ENCODE peak calls at places on chromosomes 13 and 19, in six cellular contexts. One of them, this sample, is unnamed.

GRCh38 chr13:96229356-96229755 is 139.4 kb downstream of the HS6ST3 start:
- DNase-seq in NCI-H1092 treated with DMSO at 0.1 percent for 48 hours: peak; percentile 2
- DNase-seq in H1: no peak
- DNase-seq in RWPE1: no peak
- DNase-seq in activated CD8-positive, alpha-beta memory T cell treated with anti-CD3 and anti-CD28 coated beads for 4 hours: no peak
- DNase-seq in SJSA1: no peak
- DNase-seq in this sample: no peak

GRCh38 chr19:35545855-35546381 is 492 bp downstream of the TMEM147 start:
- DNase-seq in SJSA1: no peak
- DNase-seq in activated CD8-positive, alpha-beta memory T cell treated with anti-CD3 and anti-CD28 coated beads for 4 hours: peak; percentile 42
- DNase-seq in NCI-H1092 treated with DMSO at 0.1 percent for 48 hours: no peak
- DNase-seq in H1: no peak
- DNase-seq in RWPE1: peak; percentile 56
- DNase-seq in this sample: peak; percentile 38

GRCh38 chr13:28584873-28585317 is 74.0 kb upstream of the POMP start:
- DNase-seq in H1: no peak
- DNase-seq in NCI-H1092 treated with DMSO at 0.1 percent for 48 hours: no peak
- DNase-seq in RWPE1: no peak
- DNase-seq in activated CD8-positive, alpha-beta memory T cell treated with anti-CD3 and anti-CD28 coated beads for 4 hours: no peak
- DNase-seq in SJSA1: no peak
- DNase-seq in this sample: no peak

GRCh38 chr13:84867246-84867645 is 932.0 kb downstream of the SLITRK6 start:
- DNase-seq in RWPE1: no peak
- DNase-seq in SJSA1: no peak
- DNase-seq in H1: no peak
- DNase-seq in activated CD8-positive, alpha-beta memory T cell treated with anti-CD3 and anti-CD28 coated beads for 4 hours: no peak
- DNase-seq in NCI-H1092 treated with DMSO at 0.1 percent for 48 hours: no peak
- DNase-seq in this sample: no peak

GRCh38 chr13:33033361-33033812 is 17.2 kb downstream of the KL start:
- DNase-seq in RWPE1: no peak
- DNase-seq in activated CD8-positive, alpha-beta memory T cell treated with anti-CD3 and anti-CD28 coated beads for 4 hours: no peak
- DNase-seq in SJSA1: no peak
- DNase-seq in NCI-H1092 treated with DMSO at 0.1 percent for 48 hours: no peak
- DNase-seq in H1: no peak
- DNase-seq in this sample: no peak

GRCh38 chr13:94233401-94233800 is 246.1 kb downstream of the DCT start:
- DNase-seq in NCI-H1092 treated with DMSO at 0.1 percent for 48 hours: no peak
- DNase-seq in H1: no peak
- DNase-seq in RWPE1: peak; percentile 64
- DNase-seq in activated CD8-positive, alpha-beta memory T cell treated with anti-CD3 and anti-CD28 coated beads for 4 hours: no peak
- DNase-seq in SJSA1: peak; percentile 64
- DNase-seq in this sample: no peak

GRCh38 chr13:33119886-33120543 is 103.8 kb downstream of the KL start:
- DNase-seq in activated CD8-positive, alpha-beta memory T cell treated with anti-CD3 and anti-CD28 coated beads for 4 hours: no peak
- DNase-seq in RWPE1: peak; percentile 90
- DNase-seq in SJSA1: no peak
- DNase-seq in H1: no peak
- DNase-seq in NCI-H1092 treated with DMSO at 0.1 percent for 48 hours: no peak
- DNase-seq in this sample: no peak

GRCh38 chr19:33231511-33231910 is 5.9 kb upstream of the SLC7A10 start:
- DNase-seq in NCI-H1092 treated with DMSO at 0.1 percent for 48 hours: no peak
- DNase-seq in activated CD8-positive, alpha-beta memory T cell treated with anti-CD3 and anti-CD28 coated beads for 4 hours: no peak
- DNase-seq in H1: no peak
- DNase-seq in RWPE1: no peak
- DNase-seq in SJSA1: no peak
- DNase-seq in this sample: no peak

GRCh38 chr19:52070496-52070895 is 21.9 kb upstream of the ZNF432 start:
- DNase-seq in SJSA1: no peak
- DNase-seq in RWPE1: no peak
- DNase-seq in NCI-H1092 treated with DMSO at 0.1 percent for 48 hours: no peak
- DNase-seq in H1: no peak
- DNase-seq in activated CD8-positive, alpha-beta memory T cell treated with anti-CD3 and anti-CD28 coated beads for 4 hours: no peak
- DNase-seq in this sample: no peak

GRCh38 chr19:6995054-6995453 is 26.2 kb downstream of the MBD3L2B start:
- DNase-seq in activated CD8-positive, alpha-beta memory T cell treated with anti-CD3 and anti-CD28 coated beads for 4 hours: no peak
- DNase-seq in H1: no peak
- DNase-seq in RWPE1: no peak
- DNase-seq in SJSA1: no peak
- DNase-seq in NCI-H1092 treated with DMSO at 0.1 percent for 48 hours: no peak
- DNase-seq in this sample: no peak

GRCh38 chr13:25352230-25352629 is 19.5 kb upstream of the ATP8A2 start:
- DNase-seq in NCI-H1092 treated with DMSO at 0.1 percent for 48 hours: no peak
- DNase-seq in RWPE1: no peak
- DNase-seq in SJSA1: no peak
- DNase-seq in H1: no peak
- DNase-seq in activated CD8-positive, alpha-beta memory T cell treated with anti-CD3 and anti-CD28 coated beads for 4 hours: no peak
- DNase-seq in this sample: no peak

GRCh38 chr19:47097396-47098217 is 16.0 kb downstream of the ZC3H4 start:
- DNase-seq in RWPE1: no peak
- DNase-seq in NCI-H1092 treated with DMSO at 0.1 percent for 48 hours: no peak
- DNase-seq in H1: no peak
- DNase-seq in activated CD8-positive, alpha-beta memory T cell treated with anti-CD3 and anti-CD28 coated beads for 4 hours: no peak
- DNase-seq in SJSA1: no peak
- DNase-seq in this sample: no peak

GRCh38 chr19:12938536-12939291 is at the start of gene CALR:
- DNase-seq in activated CD8-positive, alpha-beta memory T cell treated with anti-CD3 and anti-CD28 coated beads for 4 hours: no peak
- DNase-seq in SJSA1: no peak
- DNase-seq in NCI-H1092 treated with DMSO at 0.1 percent for 48 hours: no peak
- DNase-seq in H1: no peak
- DNase-seq in RWPE1: no peak
- DNase-seq in this sample: no peak

GRCh38 chr19:40714519-40715299 is 2.0 kb downstream of the COQ8B start:
- DNase-seq in RWPE1: peak; percentile 93
- DNase-seq in activated CD8-positive, alpha-beta memory T cell treated with anti-CD3 and anti-CD28 coated beads for 4 hours: peak; percentile 85
- DNase-seq in NCI-H1092 treated with DMSO at 0.1 percent for 48 hours: peak; percentile 89
- DNase-seq in H1: peak; percentile 98
- DNase-seq in SJSA1: peak; percentile 91
- DNase-seq in this sample: peak; percentile 95

GRCh38 chr13:100273576-100273975 is 184.7 kb downstream of the PCCA start:
- DNase-seq in RWPE1: no peak
- DNase-seq in SJSA1: peak; percentile 58
- DNase-seq in NCI-H1092 treated with DMSO at 0.1 percent for 48 hours: no peak
- DNase-seq in activated CD8-positive, alpha-beta memory T cell treated with anti-CD3 and anti-CD28 coated beads for 4 hours: no peak
- DNase-seq in H1: no peak
- DNase-seq in this sample: no peak

GRCh38 chr13:72462726-72463125 is 264.7 kb downstream of the MZT1 start:
- DNase-seq in NCI-H1092 treated with DMSO at 0.1 percent for 48 hours: no peak
- DNase-seq in RWPE1: no peak
- DNase-seq in SJSA1: no peak
- DNase-seq in H1: no peak
- DNase-seq in activated CD8-positive, alpha-beta memory T cell treated with anti-CD3 and anti-CD28 coated beads for 4 hours: no peak
- DNase-seq in this sample: no peak

GRCh38 chr19:45769821-45770191 is 754 bp upstream of the SIX5 start:
- DNase-seq in SJSA1: peak; percentile 54
- DNase-seq in activated CD8-positive, alpha-beta memory T cell treated with anti-CD3 and anti-CD28 coated beads for 4 hours: no peak
- DNase-seq in NCI-H1092 treated with DMSO at 0.1 percent for 48 hours: no peak
- DNase-seq in RWPE1: no peak
- DNase-seq in H1: peak; percentile 77
- DNase-seq in this sample: peak; percentile 38

GRCh38 chr13:78410164-78410563 is 193.2 kb downstream of the POU4F1 start:
- DNase-seq in SJSA1: no peak
- DNase-seq in RWPE1: no peak
- DNase-seq in activated CD8-positive, alpha-beta memory T cell treated with anti-CD3 and anti-CD28 coated beads for 4 hours: no peak
- DNase-seq in H1: no peak
- DNase-seq in NCI-H1092 treated with DMSO at 0.1 percent for 48 hours: no peak
- DNase-seq in this sample: no peak

GRCh38 chr13:91167706-91168459 is 179.6 kb upstream of the MIR17HG start:
- DNase-seq in H1: no peak
- DNase-seq in activated CD8-positive, alpha-beta memory T cell treated with anti-CD3 and anti-CD28 coated beads for 4 hours: no peak
- DNase-seq in NCI-H1092 treated with DMSO at 0.1 percent for 48 hours: peak; percentile 19
- DNase-seq in RWPE1: no peak
- DNase-seq in SJSA1: no peak
- DNase-seq in this sample: no peak

GRCh38 chr13:95494082-95494681 is 58.3 kb upstream of the CLDN10 start:
- DNase-seq in H1: no peak
- DNase-seq in RWPE1: peak; percentile 44
- DNase-seq in NCI-H1092 treated with DMSO at 0.1 percent for 48 hours: peak; percentile 82
- DNase-seq in activated CD8-positive, alpha-beta memory T cell treated with anti-CD3 and anti-CD28 coated beads for 4 hours: no peak
- DNase-seq in SJSA1: no peak
- DNase-seq in this sample: peak; percentile 14

GRCh38 chr19:13155472-13156284 is 5.5 kb downstream of the IER2 start:
- DNase-seq in activated CD8-positive, alpha-beta memory T cell treated with anti-CD3 and anti-CD28 coated beads for 4 hours: no peak
- DNase-seq in RWPE1: peak; percentile 64
- DNase-seq in SJSA1: no peak
- DNase-seq in NCI-H1092 treated with DMSO at 0.1 percent for 48 hours: no peak
- DNase-seq in H1: peak; percentile 89
- DNase-seq in this sample: no peak

GRCh38 chr19:16920816-16921529 is 32.2 kb downstream of the F2RL3 start:
- DNase-seq in RWPE1: peak; percentile 89
- DNase-seq in NCI-H1092 treated with DMSO at 0.1 percent for 48 hours: no peak
- DNase-seq in H1: no peak
- DNase-seq in SJSA1: peak; percentile 70
- DNase-seq in activated CD8-positive, alpha-beta memory T cell treated with anti-CD3 and anti-CD28 coated beads for 4 hours: no peak
- DNase-seq in this sample: no peak

This sample was measured in NCI-H1105.